ENCODE peak calls at places on chromosomes 16 and 17, in seven cellular contexts. W, A, P, L, J, F and Y are unnamed samples.

GRCh38 chr17:68661265-68662036 is 60.3 kb upstream of the FAM20A start:
- DNase-seq in A (no peak), P (no peak), J (no peak), L (no peak), W (no peak), F (no peak), Y (no peak)

GRCh38 chr16:81896902-81897301 is 114.4 kb downstream of the SDR42E1 start:
- DNase-seq in A (no peak), J (no peak), L (no peak), F (no peak), P (no peak), W (no peak), Y (no peak)

GRCh38 chr17:51056813-51057510 is 63.7 kb downstream of the SPAG9 start:
- DNase-seq in F (no peak), P (no peak), L (peak), W (no peak), A (peak), J (peak), Y (no peak)

GRCh38 chr17:27239584-27239983 is 54.3 kb upstream of the WSB1 start:
- DNase-seq in J (no peak), W (no peak), A (no peak), P (no peak), F (no peak), L (no peak), Y (no peak)

GRCh38 chr16:89102777-89103073 is 9.1 kb downstream of the ACSF3 start:
- DNase-seq in F (no peak), L (no peak), P (no peak), A (no peak), J (no peak), W (no peak), Y (no peak)

GRCh38 chr17:199806-200603 is 18.6 kb upstream of the DOC2B start:
- DNase-seq in A (no peak), P (no peak), J (no peak), L (no peak), W (no peak), F (no peak), Y (no peak)

GRCh38 chr16:82509636-82510035 is 117.1 kb upstream of the CDH13 start:
- DNase-seq in W (no peak), A (no peak), L (no peak), F (no peak), J (no peak), P (no peak), Y (no peak)

GRCh38 chr16:17529982-17530760 is 59.4 kb upstream of the XYLT1 start:
- DNase-seq in J (no peak), L (no peak), W (peak), A (no peak), F (no peak), P (peak), Y (peak)

GRCh38 chr17:46199379-46199778 is 6.2 kb upstream of the KANSL1 start:
- DNase-seq in J (no peak), F (no peak), W (no peak), A (peak), P (no peak), L (no peak), Y (no peak)

GRCh38 chr17:14299261-14300093 is 1.4 kb upstream of the HS3ST3B1 start:
- DNase-seq in F (no peak), A (no peak), L (no peak), P (peak), J (no peak), W (peak), Y (no peak)

GRCh38 chr16:4200000-4200780 is 41.7 kb downstream of the SRL start:
- DNase-seq in L (peak), A (peak), W (peak), J (peak), P (no peak), F (no peak), Y (no peak)

GRCh38 chr16:81448154-81449131 is 3.8 kb downstream of the CMIP start:
- DNase-seq in W (no peak), L (no peak), J (no peak), A (no peak), P (no peak), F (no peak), Y (no peak)

GRCh38 chr17:35486920-35487727 is 38.6 kb upstream of the SLFN13 start:
- DNase-seq in P (peak), F (peak), A (peak), W (peak), L (no peak), J (no peak), Y (peak)

GRCh38 chr16:56742030-56742984 is 12.4 kb downstream of the NUP93 start:
- DNase-seq in W (no peak), A (peak), F (no peak), J (no peak), P (no peak), L (no peak), Y (no peak)

GRCh38 chr16:53099318-53100130 is 44.7 kb downstream of the CHD9 start:
- DNase-seq in A (peak), L (peak), J (no peak), F (peak), P (peak), W (peak), Y (peak)

GRCh38 chr16:8867483-8868271 is 1.1 kb downstream of the CARHSP1 start:
- DNase-seq in J (no peak), P (no peak), L (no peak), F (no peak), A (no peak), W (peak), Y (no peak)